ENCODE peak calls at places on chromosomes 3 and 15, in four cellular contexts. H, T, E and N are unnamed samples.

GRCh38 chr3:194112120-194113106 is 23.5 kb upstream of the HES1 start:
- DNase-seq in H (peak), T (no peak), E (no peak), N (peak)

GRCh38 chr3:193680220-193680619 is 87.2 kb downstream of the OPA1 start:
- DNase-seq in H (no peak), T (peak), E (no peak), N (no peak)

GRCh38 chr15:36066757-36067156 is 512.7 kb upstream of the CDIN1 start:
- DNase-seq in H (no peak), T (no peak), E (no peak), N (no peak)

GRCh38 chr15:85792102-85792731 is 2.5 kb downstream of the KLHL25 start:
- DNase-seq in H (no peak), T (no peak), E (no peak), N (no peak)

GRCh38 chr15:40245666-40246065 is 6.8 kb downstream of the PAK6 start:
- DNase-seq in H (no peak), T (no peak), E (no peak), N (no peak)

GRCh38 chr15:82532383-82532990 is 7.8 kb downstream of the RPS17 start:
- DNase-seq in H (no peak), T (no peak), E (no peak), N (no peak)

GRCh38 chr15:67039349-67040075 is 25.9 kb upstream of the SMAD3 start:
- DNase-seq in H (peak), T (peak), E (peak), N (no peak)

GRCh38 chr15:79088426-79089205 is 2.0 kb downstream of the RASGRF1 start:
- DNase-seq in H (no peak), T (no peak), E (no peak), N (no peak)

GRCh38 chr3:127442551-127442950 is 148.0 kb downstream of the TPRA1 start:
- DNase-seq in H (no peak), T (no peak), E (no peak), N (no peak)

GRCh38 chr15:79673416-79674123 is 223.2 kb downstream of the MTHFS start:
- DNase-seq in H (no peak), T (no peak), E (no peak), N (no peak)

GRCh38 chr3:45333549-45333948 is 54.8 kb upstream of the LARS2 start:
- DNase-seq in H (no peak), T (no peak), E (no peak), N (no peak)

GRCh38 chr3:27625848-27626247 is 96.3 kb downstream of the EOMES start:
- DNase-seq in H (no peak), T (no peak), E (no peak), N (no peak)

GRCh38 chr15:59688383-59688887 is 685 bp downstream of the BNIP2 start:
- DNase-seq in H (peak), T (no peak), E (peak), N (no peak)

GRCh38 chr15:70679919-70680231 is 83.5 kb downstream of the UACA start:
- DNase-seq in H (no peak), T (no peak), E (no peak), N (no peak)

GRCh38 chr3:48215466-48215865 is 7.8 kb upstream of the CAMP start:
- DNase-seq in H (no peak), T (no peak), E (no peak), N (no peak)

GRCh38 chr3:52633786-52634185 is 51.9 kb downstream of the PBRM1 start:
- DNase-seq in H (no peak), T (no peak), E (no peak), N (no peak)

GRCh38 chr3:61538486-61538885 is 22.9 kb upstream of the PTPRG start:
- DNase-seq in H (no peak), T (no peak), E (no peak), N (no peak)

GRCh38 chr3:146625117-146625775 is 20.1 kb upstream of the PLSCR5 start:
- DNase-seq in H (peak), T (no peak), E (no peak), N (no peak)

GRCh38 chr15:40100947-40101905 is 7.5 kb downstream of the BMF start:
- DNase-seq in H (no peak), T (no peak), E (no peak), N (no peak)